ENCODE peak calls at places on chromosomes 4 and X, in four cellular contexts. X is ascending aorta, Q is NCI-H460, P is brain microvascular endothelial cell. Y is an unnamed sample.

GRCh38 chrX:9532349-9532748 is 67.5 kb downstream of the TBL1X start:
- DNase-seq in X (no peak), Q (no peak), P (peak), Y (no peak)

GRCh38 chr4:10639100-10639499 is 45.5 kb downstream of the CLNK start:
- DNase-seq in X (no peak), Q (no peak), P (peak), Y (no peak)

GRCh38 chr4:23815351-23815750 is 74.5 kb downstream of the PPARGC1A start:
- DNase-seq in X (no peak), Q (no peak), P (no peak), Y (no peak)

GRCh38 chr4:120922390-120923200 is at the start of gene PRDM5:
- DNase-seq in X (no peak), Q (peak), P (peak), Y (no peak)

GRCh38 chr4:120692964-120693363 is 229.6 kb downstream of the PRDM5 start:
- DNase-seq in X (no peak), Q (peak), P (peak), Y (no peak)

GRCh38 chrX:120731386-120731785 is 101.5 kb upstream of the C1GALT1C1 start:
- DNase-seq in X (no peak), Q (no peak), P (no peak), Y (no peak)

GRCh38 chr4:101291198-101291597 is 56.1 kb downstream of the PPP3CA start:
- DNase-seq in X (no peak), Q (no peak), P (no peak), Y (no peak)

GRCh38 chrX:5916945-5917344 is 311.7 kb downstream of the NLGN4X start:
- DNase-seq in X (no peak), Q (no peak), P (no peak), Y (no peak)

GRCh38 chr4:77994194-77994721 is 62.9 kb upstream of the FRAS1 start:
- DNase-seq in X (no peak), Q (peak), P (peak), Y (no peak)